ENCODE peak calls at places on chromosomes 11 and 22, in ten cellular contexts. X, O, J, Y, N, F, G, I, H and T are unnamed samples.

GRCh38 chr11:22471405-22471804 is 133.2 kb downstream of the SLC17A6 start:
- DNase-seq in X (no peak), O (no peak), J (no peak), Y (no peak), N (no peak), F (no peak), G (no peak), I (no peak), H (no peak), T (no peak)

GRCh38 chr22:42803454-42803853 is 53.6 kb downstream of the ARFGAP3 start:
- DNase-seq in X (no peak), O (no peak), J (no peak), Y (peak), N (no peak), F (peak), G (no peak), I (peak), H (no peak), T (no peak)

GRCh38 chr11:2890466-2891241 is 5.1 kb upstream of the CDKN1C start:
- DNase-seq in X (peak), O (no peak), J (no peak), Y (no peak), N (no peak), F (peak), G (no peak), I (peak), H (peak), T (no peak)

GRCh38 chr11:61699737-61700160 is 19.6 kb downstream of the DAGLA start:
- DNase-seq in X (no peak), O (no peak), J (no peak), Y (peak), N (peak), F (no peak), G (no peak), I (peak), H (no peak), T (no peak)

GRCh38 chr11:126339073-126339865 is 16.2 kb upstream of the ST3GAL4 start:
- DNase-seq in X (no peak), O (no peak), J (no peak), Y (no peak), N (no peak), F (no peak), G (no peak), I (no peak), H (no peak), T (no peak)

GRCh38 chr22:25764270-25765015 is 22.5 kb downstream of the MYO18B start:
- DNase-seq in X (peak), O (peak), J (no peak), Y (no peak), N (no peak), F (no peak), G (peak), I (no peak), H (no peak), T (no peak)

GRCh38 chr11:43942651-43943356 is 367 bp downstream of the C11orf96 start:
- DNase-seq in X (peak), O (no peak), J (no peak), Y (peak), N (peak), F (no peak), G (peak), I (peak), H (peak), T (no peak)

GRCh38 chr11:62880231-62880802 is 379 bp upstream of the SLC3A2 start:
- DNase-seq in X (no peak), O (peak), J (peak), Y (no peak), N (no peak), F (no peak), G (no peak), I (no peak), H (no peak), T (no peak)

GRCh38 chr11:111814567-111814966 is 48.4 kb upstream of the PPP2R1B start:
- DNase-seq in X (no peak), O (no peak), J (peak), Y (no peak), N (no peak), F (no peak), G (no peak), I (no peak), H (no peak), T (no peak)